ENCODE peak calls at places on chromosome 19, in eight cellular contexts. P is fibroblast of lung, V is PC-9, A is thyroid gland, H is kidney, D is fibroblast of mammary gland, L is heart right ventricle, I is GM23338. Z is an unnamed sample.

GRCh38 chr19:57389194-57389729 is 392 bp upstream of the ZNF548 start:
- DNase-seq in P (no peak), V (no peak), A (no peak), H (no peak), D (no peak), L (no peak), I (peak), Z (no peak)

GRCh38 chr19:54430306-54431254 is 15.3 kb downstream of the TTYH1 start:
- DNase-seq in P (no peak), V (peak), A (peak), H (peak), D (no peak), L (peak), I (peak), Z (no peak)

GRCh38 chr19:52825765-52826164 is 4.3 kb upstream of the ZNF28 start:
- DNase-seq in P (no peak), V (no peak), A (no peak), H (no peak), D (no peak), L (no peak), I (no peak), Z (no peak)

GRCh38 chr19:5958074-5958850 is 19.7 kb downstream of the RANBP3 start:
- DNase-seq in P (no peak), V (no peak), A (no peak), H (peak), D (no peak), L (no peak), I (no peak), Z (no peak)

GRCh38 chr19:48510421-48511268 is 990 bp downstream of the LMTK3 start:
- DNase-seq in P (peak), V (peak), A (peak), H (peak), D (peak), L (peak), I (peak), Z (no peak)

GRCh38 chr19:18484992-18485391 is 36.9 kb downstream of the ELL start:
- DNase-seq in P (no peak), V (no peak), A (no peak), H (no peak), D (no peak), L (no peak), I (no peak), Z (no peak)

GRCh38 chr19:6806488-6806887 is 34.0 kb downstream of the VAV1 start:
- DNase-seq in P (no peak), V (no peak), A (no peak), H (no peak), D (no peak), L (no peak), I (peak), Z (no peak)

GRCh38 chr19:16078759-16079707 is 2.7 kb downstream of the TPM4 start:
- DNase-seq in P (peak), V (peak), A (peak), H (peak), D (peak), L (peak), I (peak), Z (peak)

GRCh38 chr19:12965017-12965811 is 4.2 kb upstream of the DAND5 start:
- DNase-seq in P (peak), V (peak), A (peak), H (peak), D (peak), L (peak), I (peak), Z (no peak)

GRCh38 chr19:10009269-10009665 is 1.0 kb downstream of the COL5A3 start:
- DNase-seq in P (peak), V (no peak), A (peak), H (peak), D (peak), L (peak), I (peak), Z (no peak)

GRCh38 chr19:16019691-16020448 is 56.4 kb upstream of the TPM4 start:
- DNase-seq in P (no peak), V (no peak), A (no peak), H (no peak), D (no peak), L (no peak), I (no peak), Z (no peak)

GRCh38 chr19:11649941-11650340 is 52.7 kb downstream of the ZNF627 start:
- DNase-seq in P (no peak), V (no peak), A (no peak), H (no peak), D (peak), L (no peak), I (no peak), Z (peak)

GRCh38 chr19:48558018-48558684 is 6.2 kb downstream of the SULT2B1 start:
- DNase-seq in P (peak), V (peak), A (peak), H (peak), D (peak), L (no peak), I (peak), Z (no peak)

GRCh38 chr19:41707871-41708371 is 505 bp upstream of the CEACAM5 start:
- DNase-seq in P (no peak), V (no peak), A (no peak), H (no peak), D (no peak), L (no peak), I (no peak), Z (no peak)
- H3K4me3 ChIP-seq in P (no peak), V (no peak), A (no peak), H (no peak), D (no peak), L (no peak), I (no peak), Z (no peak)

GRCh38 chr19:7868671-7869452 is 5.3 kb downstream of the PRR36 start:
- DNase-seq in P (peak), V (peak), A (peak), H (peak), D (peak), L (peak), I (peak), Z (no peak)
- TF ChIP-seq CTCF in P (peak), V (peak), A (peak), H (peak), D (no peak), L (peak), I (peak), Z (peak)

GRCh38 chr19:45506246-45506990 is 861 bp upstream of the VASP start:
- DNase-seq in P (peak), V (peak), A (peak), H (peak), D (peak), L (peak), I (peak), Z (no peak)
- H3K4me3 ChIP-seq in P (peak), V (peak), A (peak), H (peak), D (peak), L (peak), I (peak), Z (peak)

GRCh38 chr19:3626473-3627350 is at the start of gene CACTIN:
- DNase-seq in P (peak), V (peak), A (peak), H (peak), D (peak), L (peak), I (peak), Z (peak)
- TF ChIP-seq CTCF in P (no peak), V (no peak), A (no peak), H (no peak), D (no peak), L (peak), I (no peak), Z (no peak)

DNA sequence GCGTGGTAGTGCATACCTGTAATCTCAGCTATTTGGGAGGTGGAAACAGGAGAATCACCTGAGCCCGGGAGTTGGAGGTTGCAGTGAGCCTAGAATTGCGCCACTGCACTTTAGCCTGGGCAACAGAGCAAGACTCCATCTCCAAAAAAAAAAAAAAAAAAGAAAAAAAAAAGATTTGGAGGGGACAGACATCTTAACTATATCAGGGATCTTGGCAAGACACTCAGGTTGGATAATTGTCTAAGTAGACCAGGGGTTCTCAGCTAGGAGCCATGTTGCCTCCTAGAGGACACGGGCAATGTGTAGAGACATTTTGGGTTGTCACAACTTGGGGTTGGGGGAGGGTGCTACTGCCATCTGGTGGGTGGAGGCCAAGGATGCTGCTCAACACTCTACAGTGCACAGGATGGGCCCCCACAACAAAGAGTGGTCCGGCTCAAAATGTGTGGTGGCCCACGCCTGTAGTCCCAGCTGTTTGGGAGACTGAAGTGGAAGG is 1.9 kb upstream of the ZNF580 start:
- DNase-seq in P (peak), V (peak), A (no peak), H (peak), D (peak), L (no peak), I (peak), Z (no peak)
- H3K4me3 ChIP-seq in P (no peak), V (no peak), A (no peak), H (no peak), D (no peak), L (no peak), I (no peak), Z (no peak)

GRCh38 chr19:55676384-55676783 is 1.4 kb downstream of the EPN1 start:
- DNase-seq in P (peak), V (no peak), A (no peak), H (no peak), D (peak), L (no peak), I (no peak), Z (no peak)
- TF ChIP-seq CTCF in P (no peak), V (no peak), A (no peak), H (no peak), D (peak), L (no peak), I (no peak), Z (no peak)

DNA sequence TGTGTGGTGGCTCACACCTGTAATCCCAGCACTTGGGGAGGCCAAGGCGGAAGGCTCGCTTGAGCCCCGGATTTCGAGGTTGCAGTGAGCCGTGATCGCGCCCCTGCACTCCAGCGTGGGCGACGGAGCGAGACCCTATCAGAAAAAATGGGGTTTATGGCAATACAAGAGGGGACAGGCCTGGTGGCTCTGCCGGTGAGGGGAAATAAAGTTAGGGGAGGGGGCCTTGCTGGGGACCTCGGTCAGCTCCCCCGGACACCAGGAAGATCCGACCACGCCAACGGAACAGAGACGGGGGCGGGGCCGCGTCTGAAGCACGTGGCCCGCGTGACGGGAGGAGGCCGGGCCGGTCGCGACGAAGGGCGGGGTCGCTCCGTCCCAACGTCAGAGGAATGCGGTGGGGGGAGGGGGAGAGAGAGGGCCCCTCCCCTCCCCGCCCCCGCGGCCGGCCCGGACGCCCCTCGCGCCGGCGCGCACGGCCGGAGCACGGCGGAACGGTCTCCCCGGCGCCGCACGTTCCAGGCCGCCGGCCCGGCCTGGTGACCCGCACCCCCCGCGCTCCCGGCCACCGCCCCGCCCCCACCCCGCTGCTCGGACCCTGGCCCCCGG is 1.9 kb upstream of the HNRNPL start:
- DNase-seq in P (peak), V (peak), A (peak), H (peak), D (peak), L (peak), I (peak), Z (peak)
- H3K4me3 ChIP-seq in P (peak), V (peak), A (peak), H (peak), D (peak), L (peak), I (peak), Z (peak)

GRCh38 chr19:51632126-51632525 is 1.9 kb upstream of the SIGLEC5 start:
- DNase-seq in P (no peak), V (no peak), A (no peak), H (no peak), D (no peak), L (no peak), I (no peak), Z (no peak)

GRCh38 chr19:51640371-51640770 is 6.3 kb downstream of the SIGLEC14 start:
- DNase-seq in P (no peak), V (no peak), A (no peak), H (no peak), D (no peak), L (no peak), I (no peak), Z (no peak)

GRCh38 chr19:51641648-51642047 is 5.0 kb downstream of the SIGLEC14 start:
- DNase-seq in P (no peak), V (no peak), A (no peak), H (no peak), D (no peak), L (no peak), I (no peak), Z (no peak)

GRCh38 chr19:51639916-51640315 is 6.7 kb downstream of the SIGLEC14 start:
- DNase-seq in P (no peak), V (no peak), A (no peak), H (no peak), D (no peak), L (no peak), I (no peak), Z (no peak)

GRCh38 chr19:51637362-51637978 is 7.3 kb upstream of the SIGLEC5 start:
- DNase-seq in P (no peak), V (no peak), A (no peak), H (no peak), D (peak), L (no peak), I (peak), Z (no peak)
- TF ChIP-seq CTCF in P (no peak), V (no peak), A (no peak), H (no peak), D (peak), L (no peak), I (peak), Z (peak)

DNA sequence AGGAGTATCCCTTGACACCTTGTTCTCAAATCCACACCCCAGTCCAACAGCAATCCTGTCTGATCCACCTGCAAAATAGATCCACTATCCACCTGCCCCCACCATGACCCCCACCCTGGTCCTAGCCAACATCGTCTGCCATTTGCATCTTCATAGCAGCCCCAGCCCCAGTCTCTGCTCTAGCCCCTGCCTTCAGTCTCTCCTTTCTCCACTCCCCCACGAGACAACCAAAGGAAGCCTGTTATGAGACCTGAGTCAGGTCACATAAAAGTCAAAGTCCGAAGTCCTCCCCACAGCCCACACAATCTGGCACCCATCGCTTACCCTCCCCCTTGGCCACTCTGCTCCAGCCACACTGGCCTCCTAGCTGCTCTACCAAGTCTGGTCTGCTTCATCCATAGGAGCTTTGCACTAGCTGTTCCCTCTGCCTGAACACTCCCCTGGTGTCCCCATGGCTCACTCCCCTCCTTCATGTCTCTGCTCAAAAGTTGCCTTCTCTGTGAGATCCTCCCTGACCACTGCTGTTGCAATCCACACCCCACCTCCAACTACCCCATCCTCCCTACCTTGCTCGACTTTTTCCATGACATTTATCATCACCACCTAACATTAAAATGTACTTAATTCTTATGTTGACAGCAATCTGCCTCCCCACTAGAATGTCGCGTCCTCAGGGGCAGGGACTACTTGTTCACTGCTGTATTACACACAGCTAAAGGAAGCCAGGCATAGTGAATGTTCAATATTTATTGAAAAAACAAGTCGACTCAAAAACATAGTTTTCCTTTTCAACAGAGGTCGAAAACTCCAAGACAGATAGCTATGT is 1.2 kb upstream of the PLEKHG2 start:
- DNase-seq in P (peak), V (no peak), A (peak), H (no peak), D (peak), L (no peak), I (no peak), Z (no peak)
- H3K4me3 ChIP-seq in P (peak), V (peak), A (peak), H (peak), D (no peak), L (no peak), I (peak), Z (no peak)

Z was measured in AG09309.